ENCODE peak calls at places on chromosomes 16 and 17, in four cellular contexts. Q, B, K and E are unnamed samples.

GRCh38 chr16:74601131-74601871 is 5.6 kb downstream of the GLG1 start:
- DNase-seq in Q (peak), B (peak), K (no peak), E (peak)

GRCh38 chr17:46028374-46028773 is 29.3 kb downstream of the STH start:
- DNase-seq in K (no peak), Q (no peak), B (no peak), E (no peak)

GRCh38 chr17:49015924-49016774 is 19.0 kb downstream of the IGF2BP1 start:
- DNase-seq in K (no peak), Q (no peak), B (no peak), E (no peak)

GRCh38 chr16:49652441-49653175 is 203.3 kb downstream of the ZNF423 start:
- DNase-seq in B (no peak), K (peak), Q (no peak), E (no peak)

GRCh38 chr16:87541004-87541881 is 48.4 kb upstream of the ZCCHC14 start:
- DNase-seq in K (peak), Q (no peak), B (no peak), E (no peak)

GRCh38 chr16:10668322-10669045 is 26.2 kb downstream of the TEKT5 start:
- DNase-seq in Q (peak), B (no peak), K (peak), E (peak)

GRCh38 chr17:45171338-45172231 is 9.9 kb downstream of the HEXIM2 start:
- DNase-seq in K (no peak), Q (no peak), B (no peak), E (no peak)

GRCh38 chr16:55539049-55539448 is 27.4 kb upstream of the CAPNS2 start:
- DNase-seq in B (no peak), Q (no peak), K (no peak), E (no peak)

GRCh38 chr17:60601443-60602384 is 1.7 kb downstream of the PPM1D start:
- DNase-seq in K (peak), B (no peak), Q (peak), E (peak)

GRCh38 chr17:68424861-68425260 is 32.4 kb downstream of the WIPI1 start:
- DNase-seq in Q (no peak), K (no peak), B (no peak), E (no peak)

GRCh38 chr17:34434065-34434464 is 71.0 kb upstream of the CCL1 start:
- DNase-seq in Q (no peak), B (no peak), K (no peak), E (no peak)

GRCh38 chr17:78026381-78026780 is 67.9 kb downstream of the TNRC6C start:
- DNase-seq in K (no peak), Q (no peak), B (no peak), E (no peak)

GRCh38 chr17:80427366-80428282 is 12.7 kb downstream of the ENDOV start:
- DNase-seq in K (no peak), Q (no peak), B (no peak), E (no peak)

GRCh38 chr17:38715216-38715943 is 10.3 kb downstream of the MLLT6 start:
- DNase-seq in K (no peak), Q (no peak), B (no peak), E (no peak)

GRCh38 chr17:56478836-56479447 is 114.6 kb upstream of the NOG start:
- DNase-seq in Q (peak), K (no peak), B (no peak), E (peak)

GRCh38 chr17:30832438-30832790 is 648 bp downstream of the ATAD5 start:
- DNase-seq in B (no peak), Q (no peak), K (no peak), E (no peak)

GRCh38 chr17:58121925-58122324 is 26.3 kb upstream of the OR4D1 start:
- DNase-seq in K (peak), B (peak), Q (no peak), E (peak)

GRCh38 chr17:46832945-46833839 is 14.7 kb upstream of the WNT3 start:
- DNase-seq in Q (peak), B (no peak), K (peak), E (no peak)

GRCh38 chr17:32240745-32241144 is 24.9 kb upstream of the RHBDL3 start:
- DNase-seq in B (no peak), Q (no peak), K (no peak), E (no peak)

GRCh38 chr17:73650147-73650546 is 5.9 kb upstream of the SDK2 start:
- DNase-seq in B (no peak), Q (no peak), K (no peak), E (no peak)

GRCh38 chr16:86198201-86199118 is 299.5 kb downstream of the IRF8 start:
- DNase-seq in B (no peak), Q (no peak), K (no peak), E (no peak)

GRCh38 chr16:65392831-65393565 is 271.1 kb upstream of the CDH11 start:
- DNase-seq in B (no peak), Q (no peak), K (no peak), E (no peak)

GRCh38 chr17:75326587-75326955 is 37.3 kb upstream of the SLC25A19 start:
- DNase-seq in B (no peak), Q (no peak), K (no peak), E (no peak)

GRCh38 chr17:47729486-47729885 is 3.5 kb upstream of the TBX21 start:
- DNase-seq in K (no peak), B (no peak), Q (peak), E (no peak)

GRCh38 chr17:77371888-77372443 is 231.2 kb downstream of the SEC14L1 start:
- DNase-seq in Q (no peak), K (no peak), B (no peak), E (no peak)

GRCh38 chr16:49441366-49441780 is 67.8 kb downstream of the C16orf78 start:
- DNase-seq in B (peak), K (no peak), Q (peak), E (peak)

GRCh38 chr16:12386076-12386641 is 409.6 kb downstream of the SNX29 start:
- DNase-seq in Q (no peak), B (no peak), K (no peak), E (no peak)

GRCh38 chr17:2034157-2034556 is 4.2 kb downstream of the DPH1 start:
- DNase-seq in Q (no peak), K (no peak), B (no peak), E (no peak)

GRCh38 chr17:72890711-72891110 is 201.8 kb downstream of the SLC39A11 start:
- DNase-seq in B (no peak), K (no peak), Q (no peak), E (no peak)

GRCh38 chr17:70588003-70588402 is 418.7 kb downstream of the KCNJ2 start:
- DNase-seq in Q (no peak), B (no peak), K (no peak), E (no peak)

GRCh38 chr17:32484628-32485027 is 2.2 kb upstream of the CDK5R1 start:
- DNase-seq in K (no peak), B (no peak), Q (peak), E (no peak)

GRCh38 chr17:68748381-68748780 is 147.2 kb upstream of the FAM20A start:
- DNase-seq in B (no peak), Q (no peak), K (no peak), E (no peak)

GRCh38 chr16:88405325-88406060 is 22.7 kb downstream of the ZNF469 start:
- DNase-seq in Q (no peak), K (peak), B (no peak), E (no peak)

GRCh38 chr16:9128346-9129342 is 37.2 kb downstream of the HAPSTR1 start:
- DNase-seq in B (no peak), Q (no peak), K (no peak), E (no peak)